ENCODE peak calls at places on chromosomes 1 and 21, in ten cellular contexts. One of them, this sample, is unnamed.

GRCh38 chr1:159869173-159869572 is 6.7 kb upstream of the VSIG8 start:
- DNase-seq in A549: no peak
- DNase-seq in cortex of kidney: no peak
- DNase-seq in anterior cingulate cortex: no peak
- DNase-seq in ACHN: peak; percentile 32
- DNase-seq in M059J: peak; percentile 85
- DNase-seq in HFF-Myc: no peak
- DNase-seq in NCI-H345: no peak
- DNase-seq in stimulated activated CD8-positive, alpha-beta memory T cell treated with anti-CD3 and anti-CD28 coated beads, Interleukin-7, amount 100 ng/mL, for 1 hour: no peak
- DNase-seq in AG10803: peak; percentile 53
- DNase-seq in this sample: peak; percentile 88

GRCh38 chr1:42014823-42015222 is 96.1 kb upstream of the HIVEP3 start:
- DNase-seq in A549: no peak
- DNase-seq in cortex of kidney: no peak
- DNase-seq in anterior cingulate cortex: no peak
- DNase-seq in ACHN: no peak
- DNase-seq in M059J: no peak
- DNase-seq in HFF-Myc: no peak
- DNase-seq in NCI-H345: no peak
- DNase-seq in stimulated activated CD8-positive, alpha-beta memory T cell treated with anti-CD3 and anti-CD28 coated beads, Interleukin-7, amount 100 ng/mL, for 1 hour: no peak
- DNase-seq in AG10803: no peak
- DNase-seq in this sample: no peak

GRCh38 chr21:36881223-36881622 is 85.2 kb downstream of the HLCS start:
- DNase-seq in A549: no peak
- DNase-seq in cortex of kidney: no peak
- DNase-seq in anterior cingulate cortex: peak; percentile 7
- DNase-seq in ACHN: no peak
- DNase-seq in M059J: no peak
- DNase-seq in HFF-Myc: no peak
- DNase-seq in NCI-H345: no peak
- DNase-seq in stimulated activated CD8-positive, alpha-beta memory T cell treated with anti-CD3 and anti-CD28 coated beads, Interleukin-7, amount 100 ng/mL, for 1 hour: no peak
- DNase-seq in AG10803: peak; percentile 45
- DNase-seq in this sample: no peak

GRCh38 chr1:17119076-17119743 is at the start of gene PADI2:
- DNase-seq in A549: peak; percentile 77
- DNase-seq in cortex of kidney: no peak
- DNase-seq in anterior cingulate cortex: peak; percentile 82
- DNase-seq in ACHN: peak; percentile 53
- DNase-seq in M059J: no peak
- DNase-seq in HFF-Myc: no peak
- DNase-seq in NCI-H345: peak; percentile 87
- DNase-seq in stimulated activated CD8-positive, alpha-beta memory T cell treated with anti-CD3 and anti-CD28 coated beads, Interleukin-7, amount 100 ng/mL, for 1 hour: no peak
- DNase-seq in AG10803: peak; percentile 13
- DNase-seq in this sample: peak; percentile 72

GRCh38 chr21:25709684-25710265 is 24.9 kb downstream of the ATP5PF start:
- DNase-seq in A549: no peak
- DNase-seq in cortex of kidney: no peak
- DNase-seq in anterior cingulate cortex: no peak
- DNase-seq in ACHN: no peak
- DNase-seq in M059J: no peak
- DNase-seq in HFF-Myc: no peak
- DNase-seq in NCI-H345: no peak
- DNase-seq in stimulated activated CD8-positive, alpha-beta memory T cell treated with anti-CD3 and anti-CD28 coated beads, Interleukin-7, amount 100 ng/mL, for 1 hour: no peak
- DNase-seq in AG10803: no peak
- DNase-seq in this sample: no peak

GRCh38 chr1:248810727-248811513 is 14.8 kb downstream of the SH3BP5L start:
- DNase-seq in A549: no peak
- DNase-seq in cortex of kidney: no peak
- DNase-seq in anterior cingulate cortex: no peak
- DNase-seq in ACHN: no peak
- DNase-seq in M059J: peak; percentile 87
- DNase-seq in HFF-Myc: no peak
- DNase-seq in NCI-H345: no peak
- DNase-seq in stimulated activated CD8-positive, alpha-beta memory T cell treated with anti-CD3 and anti-CD28 coated beads, Interleukin-7, amount 100 ng/mL, for 1 hour: no peak
- DNase-seq in AG10803: peak; percentile 61
- DNase-seq in this sample: peak; percentile 27

GRCh38 chr1:15526021-15526489 is 593 bp upstream of the DNAJC16 start:
- DNase-seq in A549: no peak
- DNase-seq in cortex of kidney: no peak
- DNase-seq in anterior cingulate cortex: no peak
- DNase-seq in ACHN: no peak
- DNase-seq in M059J: no peak
- DNase-seq in HFF-Myc: no peak
- DNase-seq in NCI-H345: no peak
- DNase-seq in stimulated activated CD8-positive, alpha-beta memory T cell treated with anti-CD3 and anti-CD28 coated beads, Interleukin-7, amount 100 ng/mL, for 1 hour: no peak
- DNase-seq in AG10803: no peak
- DNase-seq in this sample: no peak

GRCh38 chr21:42010507-42011493 is 640 bp upstream of the ZBTB21 start:
- DNase-seq in A549: peak; percentile 7
- DNase-seq in cortex of kidney: no peak
- DNase-seq in anterior cingulate cortex: no peak
- DNase-seq in ACHN: peak; percentile 33
- DNase-seq in M059J: peak; percentile 27
- DNase-seq in HFF-Myc: no peak
- DNase-seq in NCI-H345: peak; percentile 63
- DNase-seq in stimulated activated CD8-positive, alpha-beta memory T cell treated with anti-CD3 and anti-CD28 coated beads, Interleukin-7, amount 100 ng/mL, for 1 hour: no peak
- DNase-seq in AG10803: peak; percentile 6
- DNase-seq in this sample: peak; percentile 24

GRCh38 chr21:45417256-45417950 is 12.4 kb downstream of the COL18A1 start:
- DNase-seq in A549: no peak
- DNase-seq in cortex of kidney: no peak
- DNase-seq in anterior cingulate cortex: no peak
- DNase-seq in ACHN: no peak
- DNase-seq in M059J: peak; percentile 56
- DNase-seq in HFF-Myc: no peak
- DNase-seq in NCI-H345: no peak
- DNase-seq in stimulated activated CD8-positive, alpha-beta memory T cell treated with anti-CD3 and anti-CD28 coated beads, Interleukin-7, amount 100 ng/mL, for 1 hour: no peak
- DNase-seq in AG10803: no peak
- DNase-seq in this sample: no peak

GRCh38 chr1:211335507-211336157 is 9.0 kb downstream of the TRAF5 start:
- DNase-seq in A549: no peak
- DNase-seq in cortex of kidney: no peak
- DNase-seq in anterior cingulate cortex: no peak
- DNase-seq in ACHN: no peak
- DNase-seq in M059J: no peak
- DNase-seq in HFF-Myc: no peak
- DNase-seq in NCI-H345: no peak
- DNase-seq in stimulated activated CD8-positive, alpha-beta memory T cell treated with anti-CD3 and anti-CD28 coated beads, Interleukin-7, amount 100 ng/mL, for 1 hour: no peak
- DNase-seq in AG10803: no peak
- DNase-seq in this sample: no peak

GRCh38 chr21:35222541-35222941 is 173.4 kb upstream of the RUNX1 start:
- DNase-seq in A549: no peak
- DNase-seq in cortex of kidney: no peak
- DNase-seq in anterior cingulate cortex: no peak
- DNase-seq in ACHN: no peak
- DNase-seq in M059J: peak; percentile 63
- DNase-seq in HFF-Myc: no peak
- DNase-seq in NCI-H345: no peak
- DNase-seq in stimulated activated CD8-positive, alpha-beta memory T cell treated with anti-CD3 and anti-CD28 coated beads, Interleukin-7, amount 100 ng/mL, for 1 hour: no peak
- DNase-seq in AG10803: peak; percentile 22
- DNase-seq in this sample: no peak

GRCh38 chr1:222034790-222035189 is 292.9 kb upstream of the DUSP10 start:
- DNase-seq in A549: no peak
- DNase-seq in cortex of kidney: no peak
- DNase-seq in anterior cingulate cortex: no peak
- DNase-seq in ACHN: no peak
- DNase-seq in M059J: no peak
- DNase-seq in HFF-Myc: no peak
- DNase-seq in NCI-H345: no peak
- DNase-seq in stimulated activated CD8-positive, alpha-beta memory T cell treated with anti-CD3 and anti-CD28 coated beads, Interleukin-7, amount 100 ng/mL, for 1 hour: no peak
- DNase-seq in AG10803: no peak
- DNase-seq in this sample: no peak

GRCh38 chr1:154661110-154661509 is 53.1 kb upstream of the ADAR start:
- DNase-seq in A549: no peak
- DNase-seq in cortex of kidney: no peak
- DNase-seq in anterior cingulate cortex: no peak
- DNase-seq in ACHN: no peak
- DNase-seq in M059J: no peak
- DNase-seq in HFF-Myc: no peak
- DNase-seq in NCI-H345: no peak
- DNase-seq in stimulated activated CD8-positive, alpha-beta memory T cell treated with anti-CD3 and anti-CD28 coated beads, Interleukin-7, amount 100 ng/mL, for 1 hour: no peak
- DNase-seq in AG10803: no peak
- DNase-seq in this sample: peak; percentile 30

GRCh38 chr1:39596163-39596562 is 19.6 kb upstream of the PABPC4 start:
- DNase-seq in A549: no peak
- DNase-seq in cortex of kidney: no peak
- DNase-seq in anterior cingulate cortex: no peak
- DNase-seq in ACHN: no peak
- DNase-seq in M059J: no peak
- DNase-seq in HFF-Myc: no peak
- DNase-seq in NCI-H345: no peak
- DNase-seq in stimulated activated CD8-positive, alpha-beta memory T cell treated with anti-CD3 and anti-CD28 coated beads, Interleukin-7, amount 100 ng/mL, for 1 hour: no peak
- DNase-seq in AG10803: no peak
- DNase-seq in this sample: no peak

GRCh38 chr1:6220236-6220635 is 14.3 kb downstream of the RNF207 start:
- DNase-seq in A549: no peak
- DNase-seq in cortex of kidney: no peak
- DNase-seq in anterior cingulate cortex: no peak
- DNase-seq in ACHN: no peak
- DNase-seq in M059J: peak; percentile 18
- DNase-seq in HFF-Myc: no peak
- DNase-seq in NCI-H345: no peak
- DNase-seq in stimulated activated CD8-positive, alpha-beta memory T cell treated with anti-CD3 and anti-CD28 coated beads, Interleukin-7, amount 100 ng/mL, for 1 hour: no peak
- DNase-seq in AG10803: no peak
- DNase-seq in this sample: peak; percentile 97

GRCh38 chr1:94648225-94649007 is 106.9 kb upstream of the F3 start:
- DNase-seq in A549: no peak
- DNase-seq in cortex of kidney: no peak
- DNase-seq in anterior cingulate cortex: no peak
- DNase-seq in ACHN: no peak
- DNase-seq in M059J: peak; percentile 95
- DNase-seq in HFF-Myc: peak; percentile 97
- DNase-seq in NCI-H345: no peak
- DNase-seq in stimulated activated CD8-positive, alpha-beta memory T cell treated with anti-CD3 and anti-CD28 coated beads, Interleukin-7, amount 100 ng/mL, for 1 hour: no peak
- DNase-seq in AG10803: peak; percentile 99
- DNase-seq in this sample: peak; percentile 99

GRCh38 chr1:240342251-240342625 is 250.6 kb downstream of the FMN2 start:
- DNase-seq in A549: no peak
- DNase-seq in cortex of kidney: no peak
- DNase-seq in anterior cingulate cortex: no peak
- DNase-seq in ACHN: no peak
- DNase-seq in M059J: no peak
- DNase-seq in HFF-Myc: no peak
- DNase-seq in NCI-H345: no peak
- DNase-seq in stimulated activated CD8-positive, alpha-beta memory T cell treated with anti-CD3 and anti-CD28 coated beads, Interleukin-7, amount 100 ng/mL, for 1 hour: no peak
- DNase-seq in AG10803: no peak
- DNase-seq in this sample: no peak

GRCh38 chr1:156356875-156357534 is 12.0 kb upstream of the RHBG start:
- DNase-seq in A549: peak; percentile 83
- DNase-seq in cortex of kidney: no peak
- DNase-seq in anterior cingulate cortex: no peak
- DNase-seq in ACHN: peak; percentile 72
- DNase-seq in M059J: peak; percentile 33
- DNase-seq in HFF-Myc: no peak
- DNase-seq in NCI-H345: peak; percentile 100
- DNase-seq in stimulated activated CD8-positive, alpha-beta memory T cell treated with anti-CD3 and anti-CD28 coated beads, Interleukin-7, amount 100 ng/mL, for 1 hour: peak; percentile 23
- DNase-seq in AG10803: no peak
- DNase-seq in this sample: peak; percentile 74

GRCh38 chr1:61142726-61143500 is 60.6 kb downstream of the NFIA start:
- DNase-seq in A549: no peak
- DNase-seq in cortex of kidney: no peak
- DNase-seq in anterior cingulate cortex: no peak
- DNase-seq in ACHN: no peak
- DNase-seq in M059J: no peak
- DNase-seq in HFF-Myc: no peak
- DNase-seq in NCI-H345: peak; percentile 52
- DNase-seq in stimulated activated CD8-positive, alpha-beta memory T cell treated with anti-CD3 and anti-CD28 coated beads, Interleukin-7, amount 100 ng/mL, for 1 hour: no peak
- DNase-seq in AG10803: peak; percentile 43
- DNase-seq in this sample: peak; percentile 85

GRCh38 chr1:181674617-181675016 is 191.3 kb downstream of the CACNA1E start:
- DNase-seq in A549: no peak
- DNase-seq in cortex of kidney: no peak
- DNase-seq in anterior cingulate cortex: no peak
- DNase-seq in ACHN: no peak
- DNase-seq in M059J: no peak
- DNase-seq in HFF-Myc: no peak
- DNase-seq in NCI-H345: peak; percentile 29
- DNase-seq in stimulated activated CD8-positive, alpha-beta memory T cell treated with anti-CD3 and anti-CD28 coated beads, Interleukin-7, amount 100 ng/mL, for 1 hour: no peak
- DNase-seq in AG10803: no peak
- DNase-seq in this sample: no peak

GRCh38 chr21:25296239-25296638 is 311.0 kb downstream of the MRPL39 start:
- DNase-seq in A549: no peak
- DNase-seq in cortex of kidney: no peak
- DNase-seq in anterior cingulate cortex: no peak
- DNase-seq in ACHN: no peak
- DNase-seq in M059J: peak; percentile 25
- DNase-seq in HFF-Myc: no peak
- DNase-seq in NCI-H345: no peak
- DNase-seq in stimulated activated CD8-positive, alpha-beta memory T cell treated with anti-CD3 and anti-CD28 coated beads, Interleukin-7, amount 100 ng/mL, for 1 hour: no peak
- DNase-seq in AG10803: peak; percentile 4
- DNase-seq in this sample: no peak

GRCh38 chr1:3661631-3662030 is 9.3 kb downstream of the TP73 start:
- DNase-seq in A549: no peak
- DNase-seq in cortex of kidney: no peak
- DNase-seq in anterior cingulate cortex: no peak
- DNase-seq in ACHN: no peak
- DNase-seq in M059J: no peak
- DNase-seq in HFF-Myc: no peak
- DNase-seq in NCI-H345: no peak
- DNase-seq in stimulated activated CD8-positive, alpha-beta memory T cell treated with anti-CD3 and anti-CD28 coated beads, Interleukin-7, amount 100 ng/mL, for 1 hour: no peak
- DNase-seq in AG10803: no peak
- DNase-seq in this sample: no peak

GRCh38 chr1:113742515-113742914 is 16.8 kb downstream of the PHTF1 start:
- DNase-seq in A549: no peak
- DNase-seq in cortex of kidney: no peak
- DNase-seq in anterior cingulate cortex: no peak
- DNase-seq in ACHN: no peak
- DNase-seq in M059J: peak; percentile 40
- DNase-seq in HFF-Myc: no peak
- DNase-seq in NCI-H345: no peak
- DNase-seq in stimulated activated CD8-positive, alpha-beta memory T cell treated with anti-CD3 and anti-CD28 coated beads, Interleukin-7, amount 100 ng/mL, for 1 hour: no peak
- DNase-seq in AG10803: no peak
- DNase-seq in this sample: peak; percentile 23

GRCh38 chr1:21321963-21322680 is 31.9 kb upstream of the ECE1 start:
- DNase-seq in A549: no peak
- DNase-seq in cortex of kidney: no peak
- DNase-seq in anterior cingulate cortex: no peak
- DNase-seq in ACHN: no peak
- DNase-seq in M059J: no peak
- DNase-seq in HFF-Myc: no peak
- DNase-seq in NCI-H345: no peak
- DNase-seq in stimulated activated CD8-positive, alpha-beta memory T cell treated with anti-CD3 and anti-CD28 coated beads, Interleukin-7, amount 100 ng/mL, for 1 hour: no peak
- DNase-seq in AG10803: no peak
- DNase-seq in this sample: no peak

This sample was measured in epithelial cell of esophagus.